ENCODE peak calls at places on chromosome 10, in nine cellular contexts. One of them, this sample, is unnamed.
A peak's percentile ranks its signal among the peaks of the same experiment; 100 is the strongest.

GRCh38 chr10:125153693-125154490 is 6.5 kb downstream of the CTBP2 start:
- DNase-seq in NCI-H748 treated with DMSO at 0.1 percent for 48 hours: no peak
- DNase-seq in progenitor cell of endocrine pancreas: no peak
- DNase-seq in right atrium auricular region: no peak
- DNase-seq in adrenal gland: no peak
- DNase-seq in activated T-helper 9 cell treated with anti-CD3 and anti-CD28 coated beads, Interleukin-2, amount 50 U/mL, for 16 hours: no peak
- DNase-seq in anterior cingulate cortex: no peak
- DNase-seq in fibroblast of mammary gland: peak; percentile 54
- DNase-seq in osteocyte: no peak
- DNase-seq in this sample: no peak

GRCh38 chr10:59582779-59583178 is 126.9 kb downstream of the SLC16A9 start:
- DNase-seq in progenitor cell of endocrine pancreas: no peak
- DNase-seq in activated T-helper 9 cell treated with anti-CD3 and anti-CD28 coated beads, Interleukin-2, amount 50 U/mL, for 16 hours: no peak
- DNase-seq in NCI-H748 treated with DMSO at 0.1 percent for 48 hours: no peak
- DNase-seq in osteocyte: no peak
- DNase-seq in fibroblast of mammary gland: no peak
- DNase-seq in right atrium auricular region: no peak
- DNase-seq in adrenal gland: no peak
- DNase-seq in anterior cingulate cortex: no peak
- DNase-seq in this sample: no peak

GRCh38 chr10:62467509-62467908 is 93.3 kb downstream of the ZNF365 start:
- DNase-seq in adrenal gland: no peak
- DNase-seq in activated T-helper 9 cell treated with anti-CD3 and anti-CD28 coated beads, Interleukin-2, amount 50 U/mL, for 16 hours: no peak
- DNase-seq in progenitor cell of endocrine pancreas: no peak
- DNase-seq in right atrium auricular region: no peak
- DNase-seq in NCI-H748 treated with DMSO at 0.1 percent for 48 hours: no peak
- DNase-seq in anterior cingulate cortex: no peak
- DNase-seq in osteocyte: no peak
- DNase-seq in fibroblast of mammary gland: peak; percentile 40
- DNase-seq in this sample: no peak

GRCh38 chr10:72637398-72637857 is 11.5 kb upstream of the MICU1 start:
- DNase-seq in osteocyte: no peak
- DNase-seq in anterior cingulate cortex: no peak
- DNase-seq in NCI-H748 treated with DMSO at 0.1 percent for 48 hours: no peak
- DNase-seq in fibroblast of mammary gland: peak; percentile 88
- DNase-seq in progenitor cell of endocrine pancreas: no peak
- DNase-seq in right atrium auricular region: peak; percentile 78
- DNase-seq in adrenal gland: peak; percentile 50
- DNase-seq in activated T-helper 9 cell treated with anti-CD3 and anti-CD28 coated beads, Interleukin-2, amount 50 U/mL, for 16 hours: no peak
- DNase-seq in this sample: no peak

GRCh38 chr10:11444148-11444516 is 167.3 kb downstream of the USP6NL start:
- DNase-seq in anterior cingulate cortex: no peak
- DNase-seq in fibroblast of mammary gland: no peak
- DNase-seq in activated T-helper 9 cell treated with anti-CD3 and anti-CD28 coated beads, Interleukin-2, amount 50 U/mL, for 16 hours: no peak
- DNase-seq in osteocyte: peak; percentile 79
- DNase-seq in progenitor cell of endocrine pancreas: no peak
- DNase-seq in right atrium auricular region: peak; percentile 36
- DNase-seq in NCI-H748 treated with DMSO at 0.1 percent for 48 hours: no peak
- DNase-seq in adrenal gland: no peak
- DNase-seq in this sample: peak; percentile 54

GRCh38 chr10:77156406-77156879 is 481.2 kb downstream of the KCNMA1 start:
- DNase-seq in adrenal gland: no peak
- DNase-seq in progenitor cell of endocrine pancreas: no peak
- DNase-seq in right atrium auricular region: no peak
- DNase-seq in osteocyte: no peak
- DNase-seq in fibroblast of mammary gland: peak; percentile 85
- DNase-seq in activated T-helper 9 cell treated with anti-CD3 and anti-CD28 coated beads, Interleukin-2, amount 50 U/mL, for 16 hours: no peak
- DNase-seq in anterior cingulate cortex: no peak
- DNase-seq in NCI-H748 treated with DMSO at 0.1 percent for 48 hours: no peak
- DNase-seq in this sample: no peak

GRCh38 chr10:110363572-110364411 is 59.1 kb upstream of the SMNDC1 start:
- DNase-seq in fibroblast of mammary gland: peak; percentile 42
- DNase-seq in osteocyte: no peak
- DNase-seq in adrenal gland: no peak
- DNase-seq in progenitor cell of endocrine pancreas: no peak
- DNase-seq in right atrium auricular region: no peak
- DNase-seq in NCI-H748 treated with DMSO at 0.1 percent for 48 hours: no peak
- DNase-seq in activated T-helper 9 cell treated with anti-CD3 and anti-CD28 coated beads, Interleukin-2, amount 50 U/mL, for 16 hours: no peak
- DNase-seq in anterior cingulate cortex: peak; percentile 44
- DNase-seq in this sample: no peak

GRCh38 chr10:12042409-12042796 is 206 bp downstream of the UPF2 start:
- DNase-seq in right atrium auricular region: no peak
- DNase-seq in anterior cingulate cortex: no peak
- DNase-seq in NCI-H748 treated with DMSO at 0.1 percent for 48 hours: no peak
- DNase-seq in activated T-helper 9 cell treated with anti-CD3 and anti-CD28 coated beads, Interleukin-2, amount 50 U/mL, for 16 hours: peak; percentile 45
- DNase-seq in progenitor cell of endocrine pancreas: peak; percentile 31
- DNase-seq in adrenal gland: no peak
- DNase-seq in fibroblast of mammary gland: peak; percentile 7
- DNase-seq in osteocyte: peak; percentile 87
- DNase-seq in this sample: peak; percentile 76

GRCh38 chr10:60905580-60905979 is 38.4 kb downstream of the RHOBTB1 start:
- DNase-seq in right atrium auricular region: no peak
- DNase-seq in osteocyte: no peak
- DNase-seq in activated T-helper 9 cell treated with anti-CD3 and anti-CD28 coated beads, Interleukin-2, amount 50 U/mL, for 16 hours: no peak
- DNase-seq in adrenal gland: no peak
- DNase-seq in progenitor cell of endocrine pancreas: no peak
- DNase-seq in NCI-H748 treated with DMSO at 0.1 percent for 48 hours: no peak
- DNase-seq in fibroblast of mammary gland: peak; percentile 35
- DNase-seq in anterior cingulate cortex: no peak
- DNase-seq in this sample: no peak

GRCh38 chr10:114482480-114482879 is 78.2 kb upstream of the AFAP1L2 start:
- DNase-seq in activated T-helper 9 cell treated with anti-CD3 and anti-CD28 coated beads, Interleukin-2, amount 50 U/mL, for 16 hours: no peak
- DNase-seq in NCI-H748 treated with DMSO at 0.1 percent for 48 hours: no peak
- DNase-seq in fibroblast of mammary gland: peak; percentile 40
- DNase-seq in anterior cingulate cortex: no peak
- DNase-seq in adrenal gland: no peak
- DNase-seq in osteocyte: no peak
- DNase-seq in progenitor cell of endocrine pancreas: no peak
- DNase-seq in right atrium auricular region: no peak
- DNase-seq in this sample: no peak

GRCh38 chr10:97888641-97889262 is 39.1 kb downstream of the GOLGA7B start:
- DNase-seq in activated T-helper 9 cell treated with anti-CD3 and anti-CD28 coated beads, Interleukin-2, amount 50 U/mL, for 16 hours: no peak
- DNase-seq in NCI-H748 treated with DMSO at 0.1 percent for 48 hours: peak; percentile 7
- DNase-seq in osteocyte: no peak
- DNase-seq in progenitor cell of endocrine pancreas: no peak
- DNase-seq in right atrium auricular region: no peak
- DNase-seq in fibroblast of mammary gland: peak; percentile 67
- DNase-seq in adrenal gland: no peak
- DNase-seq in anterior cingulate cortex: no peak
- DNase-seq in this sample: no peak

GRCh38 chr10:79936625-79937255 is 12.2 kb downstream of the SFTPD start:
- DNase-seq in fibroblast of mammary gland: no peak
- DNase-seq in osteocyte: no peak
- DNase-seq in NCI-H748 treated with DMSO at 0.1 percent for 48 hours: no peak
- DNase-seq in right atrium auricular region: no peak
- DNase-seq in activated T-helper 9 cell treated with anti-CD3 and anti-CD28 coated beads, Interleukin-2, amount 50 U/mL, for 16 hours: no peak
- DNase-seq in adrenal gland: no peak
- DNase-seq in progenitor cell of endocrine pancreas: no peak
- DNase-seq in anterior cingulate cortex: no peak
- DNase-seq in this sample: peak; percentile 32

GRCh38 chr10:97185326-97186058 is at the start of gene SLIT1:
- DNase-seq in fibroblast of mammary gland: no peak
- DNase-seq in osteocyte: no peak
- DNase-seq in progenitor cell of endocrine pancreas: peak; percentile 64
- DNase-seq in NCI-H748 treated with DMSO at 0.1 percent for 48 hours: peak; percentile 1
- DNase-seq in anterior cingulate cortex: peak; percentile 16
- DNase-seq in right atrium auricular region: no peak
- DNase-seq in activated T-helper 9 cell treated with anti-CD3 and anti-CD28 coated beads, Interleukin-2, amount 50 U/mL, for 16 hours: no peak
- DNase-seq in adrenal gland: no peak
- DNase-seq in this sample: no peak

GRCh38 chr10:612696-613095 is 76.8 kb downstream of the DIP2C start:
- DNase-seq in progenitor cell of endocrine pancreas: no peak
- DNase-seq in anterior cingulate cortex: no peak
- DNase-seq in NCI-H748 treated with DMSO at 0.1 percent for 48 hours: no peak
- DNase-seq in fibroblast of mammary gland: no peak
- DNase-seq in osteocyte: no peak
- DNase-seq in activated T-helper 9 cell treated with anti-CD3 and anti-CD28 coated beads, Interleukin-2, amount 50 U/mL, for 16 hours: no peak
- DNase-seq in adrenal gland: no peak
- DNase-seq in right atrium auricular region: no peak
- DNase-seq in this sample: no peak

GRCh38 chr10:78336402-78336791 is 302.7 kb downstream of the RPS24 start:
- DNase-seq in adrenal gland: peak; percentile 10
- DNase-seq in progenitor cell of endocrine pancreas: no peak
- DNase-seq in osteocyte: peak; percentile 62
- DNase-seq in NCI-H748 treated with DMSO at 0.1 percent for 48 hours: no peak
- DNase-seq in activated T-helper 9 cell treated with anti-CD3 and anti-CD28 coated beads, Interleukin-2, amount 50 U/mL, for 16 hours: no peak
- DNase-seq in right atrium auricular region: peak; percentile 57
- DNase-seq in anterior cingulate cortex: no peak
- DNase-seq in fibroblast of mammary gland: peak; percentile 98
- DNase-seq in this sample: peak; percentile 56

GRCh38 chr10:62960416-62960815 is 144.2 kb upstream of the EGR2 start:
- DNase-seq in anterior cingulate cortex: no peak
- DNase-seq in NCI-H748 treated with DMSO at 0.1 percent for 48 hours: no peak
- DNase-seq in adrenal gland: no peak
- DNase-seq in progenitor cell of endocrine pancreas: no peak
- DNase-seq in activated T-helper 9 cell treated with anti-CD3 and anti-CD28 coated beads, Interleukin-2, amount 50 U/mL, for 16 hours: no peak
- DNase-seq in osteocyte: no peak
- DNase-seq in right atrium auricular region: no peak
- DNase-seq in fibroblast of mammary gland: peak; percentile 9
- DNase-seq in this sample: no peak

GRCh38 chr10:119688033-119688508 is 36.9 kb downstream of the BAG3 start:
- DNase-seq in osteocyte: no peak
- DNase-seq in adrenal gland: no peak
- DNase-seq in activated T-helper 9 cell treated with anti-CD3 and anti-CD28 coated beads, Interleukin-2, amount 50 U/mL, for 16 hours: no peak
- DNase-seq in fibroblast of mammary gland: no peak
- DNase-seq in NCI-H748 treated with DMSO at 0.1 percent for 48 hours: no peak
- DNase-seq in progenitor cell of endocrine pancreas: no peak
- DNase-seq in anterior cingulate cortex: no peak
- DNase-seq in right atrium auricular region: no peak
- DNase-seq in this sample: no peak

GRCh38 chr10:6985644-6986043 is 405.6 kb upstream of the PRKCQ start:
- DNase-seq in activated T-helper 9 cell treated with anti-CD3 and anti-CD28 coated beads, Interleukin-2, amount 50 U/mL, for 16 hours: no peak
- DNase-seq in anterior cingulate cortex: no peak
- DNase-seq in right atrium auricular region: no peak
- DNase-seq in NCI-H748 treated with DMSO at 0.1 percent for 48 hours: no peak
- DNase-seq in adrenal gland: no peak
- DNase-seq in osteocyte: no peak
- DNase-seq in progenitor cell of endocrine pancreas: no peak
- DNase-seq in fibroblast of mammary gland: no peak
- DNase-seq in this sample: no peak

GRCh38 chr10:131776496-131776895 is 124.3 kb upstream of the PPP2R2D start:
- DNase-seq in fibroblast of mammary gland: no peak
- DNase-seq in NCI-H748 treated with DMSO at 0.1 percent for 48 hours: no peak
- DNase-seq in anterior cingulate cortex: no peak
- DNase-seq in right atrium auricular region: no peak
- DNase-seq in activated T-helper 9 cell treated with anti-CD3 and anti-CD28 coated beads, Interleukin-2, amount 50 U/mL, for 16 hours: no peak
- DNase-seq in osteocyte: peak; percentile 65
- DNase-seq in adrenal gland: no peak
- DNase-seq in progenitor cell of endocrine pancreas: no peak
- DNase-seq in this sample: no peak

GRCh38 chr10:84291389-84291788 is 37.0 kb upstream of the CCSER2 start:
- DNase-seq in fibroblast of mammary gland: peak; percentile 54
- DNase-seq in adrenal gland: peak; percentile 23
- DNase-seq in progenitor cell of endocrine pancreas: peak; percentile 28
- DNase-seq in activated T-helper 9 cell treated with anti-CD3 and anti-CD28 coated beads, Interleukin-2, amount 50 U/mL, for 16 hours: no peak
- DNase-seq in anterior cingulate cortex: no peak
- DNase-seq in NCI-H748 treated with DMSO at 0.1 percent for 48 hours: no peak
- DNase-seq in osteocyte: no peak
- DNase-seq in right atrium auricular region: no peak
- DNase-seq in this sample: no peak

GRCh38 chr10:90674927-90675326 is 182.9 kb downstream of the HTR7 start:
- DNase-seq in progenitor cell of endocrine pancreas: no peak
- DNase-seq in fibroblast of mammary gland: peak; percentile 85
- DNase-seq in anterior cingulate cortex: no peak
- DNase-seq in activated T-helper 9 cell treated with anti-CD3 and anti-CD28 coated beads, Interleukin-2, amount 50 U/mL, for 16 hours: no peak
- DNase-seq in right atrium auricular region: no peak
- DNase-seq in NCI-H748 treated with DMSO at 0.1 percent for 48 hours: no peak
- DNase-seq in adrenal gland: no peak
- DNase-seq in osteocyte: no peak
- DNase-seq in this sample: no peak

GRCh38 chr10:127125331-127125730 is 71.1 kb downstream of the INSYN2A start:
- DNase-seq in right atrium auricular region: no peak
- DNase-seq in fibroblast of mammary gland: no peak
- DNase-seq in progenitor cell of endocrine pancreas: no peak
- DNase-seq in NCI-H748 treated with DMSO at 0.1 percent for 48 hours: no peak
- DNase-seq in adrenal gland: no peak
- DNase-seq in activated T-helper 9 cell treated with anti-CD3 and anti-CD28 coated beads, Interleukin-2, amount 50 U/mL, for 16 hours: no peak
- DNase-seq in osteocyte: no peak
- DNase-seq in anterior cingulate cortex: no peak
- DNase-seq in this sample: no peak

GRCh38 chr10:28503114-28503513 is 29.8 kb upstream of the WAC start:
- DNase-seq in activated T-helper 9 cell treated with anti-CD3 and anti-CD28 coated beads, Interleukin-2, amount 50 U/mL, for 16 hours: no peak
- DNase-seq in NCI-H748 treated with DMSO at 0.1 percent for 48 hours: no peak
- DNase-seq in osteocyte: no peak
- DNase-seq in fibroblast of mammary gland: peak; percentile 27
- DNase-seq in adrenal gland: no peak
- DNase-seq in progenitor cell of endocrine pancreas: no peak
- DNase-seq in right atrium auricular region: no peak
- DNase-seq in anterior cingulate cortex: no peak
- DNase-seq in this sample: no peak

GRCh38 chr10:14569274-14570060 is 205.2 kb downstream of the FAM107B start:
- DNase-seq in right atrium auricular region: no peak
- DNase-seq in progenitor cell of endocrine pancreas: no peak
- DNase-seq in fibroblast of mammary gland: no peak
- DNase-seq in NCI-H748 treated with DMSO at 0.1 percent for 48 hours: no peak
- DNase-seq in activated T-helper 9 cell treated with anti-CD3 and anti-CD28 coated beads, Interleukin-2, amount 50 U/mL, for 16 hours: no peak
- DNase-seq in anterior cingulate cortex: no peak
- DNase-seq in adrenal gland: no peak
- DNase-seq in osteocyte: no peak
- DNase-seq in this sample: no peak

GRCh38 chr10:21363087-21363752 is 162.3 kb downstream of the SKIDA1 start:
- DNase-seq in activated T-helper 9 cell treated with anti-CD3 and anti-CD28 coated beads, Interleukin-2, amount 50 U/mL, for 16 hours: no peak
- DNase-seq in progenitor cell of endocrine pancreas: no peak
- DNase-seq in osteocyte: no peak
- DNase-seq in right atrium auricular region: no peak
- DNase-seq in anterior cingulate cortex: no peak
- DNase-seq in NCI-H748 treated with DMSO at 0.1 percent for 48 hours: no peak
- DNase-seq in adrenal gland: peak; percentile 28
- DNase-seq in fibroblast of mammary gland: no peak
- DNase-seq in this sample: no peak

GRCh38 chr10:110634527-110635209 is 9.5 kb upstream of the RBM20 start:
- DNase-seq in right atrium auricular region: no peak
- DNase-seq in adrenal gland: no peak
- DNase-seq in anterior cingulate cortex: no peak
- DNase-seq in activated T-helper 9 cell treated with anti-CD3 and anti-CD28 coated beads, Interleukin-2, amount 50 U/mL, for 16 hours: no peak
- DNase-seq in osteocyte: no peak
- DNase-seq in progenitor cell of endocrine pancreas: no peak
- DNase-seq in fibroblast of mammary gland: no peak
- DNase-seq in NCI-H748 treated with DMSO at 0.1 percent for 48 hours: no peak
- DNase-seq in this sample: no peak

GRCh38 chr10:131346456-131346855 is 34.9 kb upstream of the TCERG1L start:
- DNase-seq in progenitor cell of endocrine pancreas: no peak
- DNase-seq in anterior cingulate cortex: no peak
- DNase-seq in NCI-H748 treated with DMSO at 0.1 percent for 48 hours: no peak
- DNase-seq in fibroblast of mammary gland: no peak
- DNase-seq in osteocyte: no peak
- DNase-seq in adrenal gland: no peak
- DNase-seq in activated T-helper 9 cell treated with anti-CD3 and anti-CD28 coated beads, Interleukin-2, amount 50 U/mL, for 16 hours: no peak
- DNase-seq in right atrium auricular region: no peak
- DNase-seq in this sample: no peak

GRCh38 chr10:75726522-75727493 is 295.4 kb downstream of the LRMDA start:
- DNase-seq in progenitor cell of endocrine pancreas: no peak
- DNase-seq in activated T-helper 9 cell treated with anti-CD3 and anti-CD28 coated beads, Interleukin-2, amount 50 U/mL, for 16 hours: no peak
- DNase-seq in fibroblast of mammary gland: no peak
- DNase-seq in osteocyte: no peak
- DNase-seq in NCI-H748 treated with DMSO at 0.1 percent for 48 hours: no peak
- DNase-seq in right atrium auricular region: no peak
- DNase-seq in adrenal gland: no peak
- DNase-seq in anterior cingulate cortex: no peak
- DNase-seq in this sample: no peak